ENCODE peak calls at places on chromosomes 16 and 17, in nine cellular contexts. Y is CD4-positive, CD25-positive, alpha-beta regulatory T cell; O is Caco-2; Q is CD8-positive, alpha-beta T cell; I is heart left ventricle; R is GM23248; K is A673; E is breast epithelium; G is WERI-Rb-1. C is an unnamed sample.

GRCh38 chr16:78589331-78589730 is 489.9 kb downstream of the WWOX start:
- DNase-seq in Y (no peak), O (no peak), Q (no peak), I (no peak), R (no peak), K (no peak), E (no peak), G (no peak), C (no peak)

GRCh38 chr17:41894791-41895331 is 23.9 kb downstream of the ACLY start:
- DNase-seq in Y (no peak), O (peak; percentile 65), Q (no peak), I (no peak), R (peak; percentile 94), K (peak; percentile 5), E (no peak), G (no peak), C (peak; percentile 63)

GRCh38 chr17:797236-797635 is 15.1 kb downstream of the MRM3 start:
- DNase-seq in Y (no peak), O (no peak), Q (no peak), I (peak; percentile 34), R (no peak), K (no peak), E (no peak), G (no peak), C (no peak)

GRCh38 chr17:40283662-40284061 is 4.0 kb upstream of the CDC6 start:
- DNase-seq in Y (peak; percentile 86), O (no peak), Q (no peak), I (no peak), R (peak; percentile 96), K (no peak), E (no peak), G (no peak), C (peak; percentile 77)

GRCh38 chr16:79607587-79607986 is 7.0 kb upstream of the MAF start:
- DNase-seq in Y (no peak), O (no peak), Q (no peak), I (no peak), R (peak; percentile 71), K (no peak), E (no peak), G (no peak), C (no peak)

GRCh38 chr17:79631640-79632431 is 21.0 kb upstream of the RBFOX3 start:
- DNase-seq in Y (no peak), O (no peak), Q (no peak), I (no peak), R (no peak), K (no peak), E (peak; percentile 25), G (peak; percentile 6), C (no peak)

GRCh38 chr16:85354623-85355514 is 242.6 kb upstream of the CIBAR2 start:
- DNase-seq in Y (no peak), O (no peak), Q (no peak), I (peak; percentile 44), R (peak; percentile 90), K (no peak), E (no peak), G (peak; percentile 93), C (peak; percentile 26)

GRCh38 chr16:53370827-53371226 is 63.4 kb upstream of the RBL2 start:
- DNase-seq in Y (no peak), O (no peak), Q (no peak), I (no peak), R (no peak), K (no peak), E (no peak), G (no peak), C (no peak)

GRCh38 chr17:18859256-18859655 is 1.3 kb downstream of the PRPSAP2 start:
- DNase-seq in Y (no peak), O (peak; percentile 11), Q (no peak), I (no peak), R (peak; percentile 83), K (peak; percentile 28), E (no peak), G (no peak), C (peak; percentile 63)

GRCh38 chr17:48294989-48295892 is 134.8 kb downstream of the SKAP1 start:
- DNase-seq in Y (peak; percentile 55), O (no peak), Q (no peak), I (no peak), R (peak; percentile 16), K (peak; percentile 45), E (no peak), G (no peak), C (peak; percentile 42)

GRCh38 chr17:41393826-41394225 is 3.6 kb downstream of the KRT31 start:
- DNase-seq in Y (no peak), O (no peak), Q (no peak), I (no peak), R (no peak), K (no peak), E (no peak), G (no peak), C (no peak)

GRCh38 chr16:72256398-72257048 is 84.6 kb upstream of the PMFBP1 start:
- DNase-seq in Y (no peak), O (no peak), Q (no peak), I (no peak), R (peak; percentile 95), K (no peak), E (no peak), G (no peak), C (peak; percentile 67)

GRCh38 chr16:29029168-29029994 is 44.5 kb downstream of the LAT start:
- DNase-seq in Y (peak; percentile 66), O (no peak), Q (peak; percentile 80), I (no peak), R (peak; percentile 99), K (peak; percentile 68), E (peak; percentile 44), G (peak; percentile 82), C (peak; percentile 4)

GRCh38 chr17:50697076-50697475 is 10.6 kb downstream of the ANKRD40 start:
- DNase-seq in Y (no peak), O (no peak), Q (no peak), I (no peak), R (no peak), K (no peak), E (no peak), G (no peak), C (no peak)

GRCh38 chr17:50693041-50693682 is 14.6 kb downstream of the ANKRD40 start:
- DNase-seq in Y (no peak), O (peak; percentile 86), Q (no peak), I (no peak), R (peak; percentile 65), K (no peak), E (no peak), G (no peak), C (no peak)

GRCh38 chr17:50699410-50699809 is 8.3 kb downstream of the ANKRD40 start:
- DNase-seq in Y (no peak), O (no peak), Q (no peak), I (no peak), R (peak; percentile 52), K (no peak), E (no peak), G (no peak), C (no peak)

GRCh38 chr17:50696365-50696879 is 11.3 kb downstream of the ANKRD40 start:
- DNase-seq in Y (no peak), O (no peak), Q (no peak), I (no peak), R (no peak), K (no peak), E (no peak), G (no peak), C (no peak)

DNA sequence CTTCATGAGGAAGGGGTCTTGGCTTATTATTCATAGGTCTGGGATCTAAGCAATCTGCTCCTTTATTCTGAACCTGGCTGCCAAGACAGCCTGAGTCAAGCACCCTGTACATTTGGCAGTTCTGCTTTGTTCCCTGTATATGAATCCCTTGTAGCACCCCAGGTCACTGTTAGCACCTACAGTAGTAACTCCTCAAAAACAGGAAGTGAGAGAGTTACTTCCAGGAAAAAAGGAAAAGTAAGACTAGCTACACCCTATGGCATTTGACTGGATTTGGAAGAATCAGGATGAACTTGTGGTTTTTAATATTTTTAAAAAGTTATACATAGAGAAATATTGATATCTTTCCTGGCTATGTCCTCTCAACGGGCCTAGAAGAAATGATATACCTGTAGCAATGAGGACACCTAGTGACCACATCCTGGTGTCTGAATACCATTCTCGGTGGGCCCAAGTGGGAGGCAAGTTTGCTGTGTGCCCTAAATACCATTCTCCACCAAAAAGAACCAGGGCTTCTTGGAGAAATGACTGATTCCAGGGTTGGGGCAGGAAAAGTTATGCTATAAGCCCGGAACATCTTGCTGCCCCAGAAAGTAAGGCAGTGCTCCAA is 9.9 kb downstream of the ANKRD40 start:
- DNase-seq in Y (peak; percentile 54), O (peak; percentile 69), Q (no peak), I (no peak), R (no peak), K (no peak), E (no peak), G (no peak), C (no peak)
- H3K36me3 ChIP-seq in Y (peaks cover 70% of the 10 kb centered on the region), O (peaks cover 14% of the 10 kb centered on the region), Q (peaks cover 46% of the 10 kb centered on the region), I (peaks cover 83% of the 10 kb centered on the region), R (peaks cover 39% of the 10 kb centered on the region), K (peaks cover 81% of the 10 kb centered on the region), E (peaks cover 3% of the 10 kb centered on the region), G (peaks cover 89% of the 10 kb centered on the region), C (peaks cover 60% of the 10 kb centered on the region)

GRCh38 chr16:2238396-2239230 is 2.4 kb downstream of the DNASE1L2 start:
- DNase-seq in Y (no peak), O (peak; percentile 32), Q (no peak), I (no peak), R (no peak), K (no peak), E (no peak), G (no peak), C (no peak)

GRCh38 chr16:2236362-2237075 is at the start of gene DNASE1L2:
- DNase-seq in Y (no peak), O (peak; percentile 51), Q (no peak), I (no peak), R (peak; percentile 76), K (no peak), E (no peak), G (no peak), C (peak; percentile 80)

GRCh38 chr16:2235695-2236361 is 416 bp upstream of the DNASE1L2 start:
- DNase-seq in Y (no peak), O (no peak), Q (no peak), I (no peak), R (no peak), K (no peak), E (no peak), G (no peak), C (no peak)

GRCh38 chr16:2237552-2238395 is 1.5 kb downstream of the DNASE1L2 start:
- DNase-seq in Y (no peak), O (no peak), Q (no peak), I (no peak), R (no peak), K (no peak), E (no peak), G (no peak), C (no peak)

GRCh38 chr16:2237076-2237551 is 870 bp downstream of the DNASE1L2 start:
- DNase-seq in Y (no peak), O (peak; percentile 45), Q (no peak), I (no peak), R (no peak), K (no peak), E (no peak), G (no peak), C (no peak)
- H3K36me3 ChIP-seq in Y (peaks cover 20% of the 10 kb centered on the region), O (no peaks in the 10 kb centered on the region), Q (no peaks in the 10 kb centered on the region), I (peaks cover 58% of the 10 kb centered on the region), R (peaks cover under 1% of the 10 kb centered on the region), K (peaks cover 27% of the 10 kb centered on the region), E (peaks cover 12% of the 10 kb centered on the region), G (peaks cover 95% of the 10 kb centered on the region), C (peaks cover 32% of the 10 kb centered on the region)

GRCh38 chr17:44205962-44206824 is 6.5 kb upstream of the ATXN7L3 start:
- DNase-seq in Y (no peak), O (peak; percentile 52), Q (no peak), I (no peak), R (peak; percentile 32), K (no peak), E (no peak), G (peak; percentile 50), C (no peak)
- H3K36me3 ChIP-seq in Y (peaks cover 34% of the 10 kb centered on the region), O (peaks cover 2% of the 10 kb centered on the region), Q (peaks cover 29% of the 10 kb centered on the region), I (peaks cover 53% of the 10 kb centered on the region), R (no peaks in the 10 kb centered on the region), K (peaks cover 40% of the 10 kb centered on the region), E (peaks cover 9% of the 10 kb centered on the region), G (peaks cover 51% of the 10 kb centered on the region), C (peaks cover 19% of the 10 kb centered on the region)

GRCh38 chr17:3818786-3819185 is 17.8 kb upstream of the ITGAE start:
- DNase-seq in Y (no peak), O (no peak), Q (no peak), I (no peak), R (peak; percentile 46), K (no peak), E (no peak), G (no peak), C (no peak)
- H3K36me3 ChIP-seq in Y (peaks cover 86% of the 10 kb centered on the region), O (no peaks in the 10 kb centered on the region), Q (peaks cover 50% of the 10 kb centered on the region), I (peaks cover 100% of the 10 kb centered on the region), R (peaks cover 87% of the 10 kb centered on the region), K (peaks cover 76% of the 10 kb centered on the region), E (peaks cover 15% of the 10 kb centered on the region), G (peaks cover 92% of the 10 kb centered on the region), C (peaks cover 86% of the 10 kb centered on the region)